ENCODE peak calls at places on chromosomes 16 and 17, in four cellular contexts. T is T-cell, A is mammary epithelial cell, M is NCI-H345. O is an unnamed sample.

GRCh38 chr17:31807846-31808245 is 51.2 kb downstream of the COPRS start:
- DNase-seq in M (no peak), T (no peak), A (no peak), O (no peak)

GRCh38 chr17:56595831-56596740 is 2.6 kb downstream of the NOG start:
- DNase-seq in T (no peak), M (no peak), A (peak; percentile 20), O (no peak)

GRCh38 chr17:31824771-31825360 is 34.2 kb downstream of the COPRS start:
- DNase-seq in T (no peak), M (no peak), A (no peak), O (no peak)

GRCh38 chr17:2222901-2223616 is 80.5 kb downstream of the SMG6 start:
- DNase-seq in A (peak; percentile 60), T (peak; percentile 75), M (no peak), O (peak; percentile 85)

GRCh38 chr17:41666336-41666680 is 22.4 kb upstream of the EIF1 start:
- DNase-seq in T (peak; percentile 69), M (peak; percentile 69), A (peak; percentile 59), O (peak; percentile 70)

GRCh38 chr17:12592941-12593340 is 72.7 kb upstream of the MYOCD start:
- DNase-seq in T (no peak), A (no peak), M (no peak), O (no peak)

GRCh38 chr17:68318103-68318991 is 27.1 kb downstream of the ARSG start:
- DNase-seq in M (peak; percentile 9), A (peak; percentile 48), T (no peak), O (no peak)

GRCh38 chr17:69325518-69326301 is 1.2 kb downstream of the ABCA5 start:
- DNase-seq in T (no peak), M (peak; percentile 7), A (no peak), O (no peak)

GRCh38 chr17:6279659-6280058 is 155.3 kb downstream of the AIPL1 start:
- DNase-seq in M (peak; percentile 62), T (no peak), A (peak; percentile 88), O (no peak)

GRCh38 chr17:50076221-50076590 is 18.9 kb upstream of the PDK2 start:
- DNase-seq in T (no peak), A (no peak), M (no peak), O (peak; percentile 35)

GRCh38 chr17:59165933-59166342 is 10.4 kb downstream of the PRR11 start:
- DNase-seq in M (peak; percentile 20), A (peak; percentile 28), T (peak; percentile 23), O (no peak)

GRCh38 chr16:54174750-54175149 is 111.8 kb downstream of the IRX3 start:
- DNase-seq in T (no peak), M (no peak), A (no peak), O (no peak)

GRCh38 chr16:86517652-86518258 is 7.4 kb downstream of the FOXF1 start:
- DNase-seq in T (no peak), M (peak; percentile 12), A (peak; percentile 27), O (peak; percentile 83)

GRCh38 chr16:84652565-84652964 is 4.3 kb downstream of the KLHL36 start:
- DNase-seq in T (peak; percentile 21), A (no peak), M (no peak), O (no peak)

GRCh38 chr17:46023783-46024388 is 24.8 kb downstream of the STH start:
- DNase-seq in M (no peak), A (no peak), T (no peak), O (no peak)

GRCh38 chr16:3578121-3578520 is 918 bp upstream of the NLRC3 start:
- DNase-seq in M (no peak), A (no peak), T (peak; percentile 20), O (no peak)

GRCh38 chr17:79203016-79203415 is 128.4 kb downstream of the ENGASE start:
- DNase-seq in T (no peak), A (no peak), M (no peak), O (no peak)

GRCh38 chr17:47628014-47628413 is 21.7 kb upstream of the KPNB1 start:
- DNase-seq in M (no peak), T (no peak), A (no peak), O (no peak)

GRCh38 chr16:88785106-88785924 is at the start of gene PIEZO1:
- DNase-seq in A (peak; percentile 47), T (peak; percentile 80), M (peak; percentile 17), O (peak; percentile 76)

GRCh38 chr17:78256705-78257559 is 25.5 kb downstream of the TMEM235 start:
- DNase-seq in T (no peak), A (no peak), M (no peak), O (peak; percentile 44)

GRCh38 chr17:80362428-80363119 is 52.4 kb upstream of the ENDOV start:
- DNase-seq in M (no peak), T (no peak), A (no peak), O (peak; percentile 84)

GRCh38 chr17:5541610-5542202 is 42.6 kb downstream of the NLRP1 start:
- DNase-seq in A (no peak), T (no peak), M (no peak), O (no peak)